ENCODE peak calls at places on chromosomes 3 and 15, in eight cellular contexts. One of them, this sample, is unnamed.

GRCh38 chr3:13628841-13629551 is 80.1 kb downstream of the FBLN2 start:
- DNase-seq in HFFc6: no peak
- DNase-seq in Karpas-422: no peak
- DNase-seq in brain microvascular endothelial cell: no peak
- DNase-seq in OCI-M1: no peak
- DNase-seq in NCI-H1092 treated with DMSO at 0.1 percent for 48 hours: no peak
- DNase-seq in cardiac septum: no peak
- DNase-seq in activated T-cell treated with anti-CD3 and anti-CD28 coated beads, Interleukin-2, amount 50 U/mL, for 72 hours: no peak
- DNase-seq in this sample: no peak

GRCh38 chr3:182954553-182954952 is 25.8 kb downstream of the DCUN1D1 start:
- DNase-seq in activated T-cell treated with anti-CD3 and anti-CD28 coated beads, Interleukin-2, amount 50 U/mL, for 72 hours: no peak
- DNase-seq in brain microvascular endothelial cell: no peak
- DNase-seq in OCI-M1: no peak
- DNase-seq in HFFc6: no peak
- DNase-seq in cardiac septum: no peak
- DNase-seq in Karpas-422: no peak
- DNase-seq in NCI-H1092 treated with DMSO at 0.1 percent for 48 hours: no peak
- DNase-seq in this sample: no peak

GRCh38 chr3:50170689-50171088 is 15.6 kb downstream of the SEMA3F start:
- DNase-seq in OCI-M1: peak
- DNase-seq in cardiac septum: peak
- DNase-seq in brain microvascular endothelial cell: peak
- DNase-seq in NCI-H1092 treated with DMSO at 0.1 percent for 48 hours: no peak
- DNase-seq in activated T-cell treated with anti-CD3 and anti-CD28 coated beads, Interleukin-2, amount 50 U/mL, for 72 hours: no peak
- DNase-seq in HFFc6: peak
- DNase-seq in Karpas-422: no peak
- DNase-seq in this sample: no peak

GRCh38 chr15:35349916-35350315 is 196.0 kb downstream of the DPH6 start:
- DNase-seq in Karpas-422: no peak
- DNase-seq in HFFc6: peak
- DNase-seq in NCI-H1092 treated with DMSO at 0.1 percent for 48 hours: no peak
- DNase-seq in brain microvascular endothelial cell: no peak
- DNase-seq in cardiac septum: no peak
- DNase-seq in activated T-cell treated with anti-CD3 and anti-CD28 coated beads, Interleukin-2, amount 50 U/mL, for 72 hours: no peak
- DNase-seq in OCI-M1: no peak
- DNase-seq in this sample: no peak

GRCh38 chr3:56233742-56234141 is 234.5 kb downstream of the ERC2 start:
- DNase-seq in NCI-H1092 treated with DMSO at 0.1 percent for 48 hours: no peak
- DNase-seq in activated T-cell treated with anti-CD3 and anti-CD28 coated beads, Interleukin-2, amount 50 U/mL, for 72 hours: no peak
- DNase-seq in Karpas-422: no peak
- DNase-seq in brain microvascular endothelial cell: no peak
- DNase-seq in OCI-M1: no peak
- DNase-seq in cardiac septum: no peak
- DNase-seq in HFFc6: no peak
- DNase-seq in this sample: no peak

GRCh38 chr15:94229591-94230365 is 1.6 kb upstream of the MCTP2 start:
- DNase-seq in cardiac septum: no peak
- DNase-seq in brain microvascular endothelial cell: no peak
- DNase-seq in NCI-H1092 treated with DMSO at 0.1 percent for 48 hours: no peak
- DNase-seq in HFFc6: no peak
- DNase-seq in Karpas-422: no peak
- DNase-seq in activated T-cell treated with anti-CD3 and anti-CD28 coated beads, Interleukin-2, amount 50 U/mL, for 72 hours: peak
- DNase-seq in OCI-M1: peak
- DNase-seq in this sample: peak

GRCh38 chr3:126522363-126522788 is 1.6 kb upstream of the CHST13 start:
- DNase-seq in brain microvascular endothelial cell: peak
- DNase-seq in NCI-H1092 treated with DMSO at 0.1 percent for 48 hours: peak
- DNase-seq in activated T-cell treated with anti-CD3 and anti-CD28 coated beads, Interleukin-2, amount 50 U/mL, for 72 hours: peak
- DNase-seq in HFFc6: peak
- DNase-seq in cardiac septum: peak
- DNase-seq in OCI-M1: peak
- DNase-seq in Karpas-422: peak
- DNase-seq in this sample: peak

GRCh38 chr3:134642445-134643149 is 8.2 kb downstream of the KY start:
- DNase-seq in OCI-M1: no peak
- DNase-seq in HFFc6: no peak
- DNase-seq in Karpas-422: no peak
- DNase-seq in cardiac septum: no peak
- DNase-seq in activated T-cell treated with anti-CD3 and anti-CD28 coated beads, Interleukin-2, amount 50 U/mL, for 72 hours: no peak
- DNase-seq in brain microvascular endothelial cell: no peak
- DNase-seq in NCI-H1092 treated with DMSO at 0.1 percent for 48 hours: no peak
- DNase-seq in this sample: no peak

GRCh38 chr15:28900041-28900891 is 14.5 kb downstream of the APBA2 start:
- DNase-seq in NCI-H1092 treated with DMSO at 0.1 percent for 48 hours: no peak
- DNase-seq in Karpas-422: no peak
- DNase-seq in activated T-cell treated with anti-CD3 and anti-CD28 coated beads, Interleukin-2, amount 50 U/mL, for 72 hours: no peak
- DNase-seq in brain microvascular endothelial cell: no peak
- DNase-seq in HFFc6: no peak
- DNase-seq in cardiac septum: no peak
- DNase-seq in OCI-M1: no peak
- DNase-seq in this sample: no peak

GRCh38 chr3:126511291-126511690 is 6.3 kb downstream of the UROC1 start:
- DNase-seq in activated T-cell treated with anti-CD3 and anti-CD28 coated beads, Interleukin-2, amount 50 U/mL, for 72 hours: no peak
- DNase-seq in cardiac septum: no peak
- DNase-seq in brain microvascular endothelial cell: no peak
- DNase-seq in Karpas-422: no peak
- DNase-seq in HFFc6: no peak
- DNase-seq in OCI-M1: no peak
- DNase-seq in NCI-H1092 treated with DMSO at 0.1 percent for 48 hours: no peak
- DNase-seq in this sample: no peak

GRCh38 chr3:72270072-72270611 is 485.2 kb upstream of the PROK2 start:
- DNase-seq in OCI-M1: peak
- DNase-seq in activated T-cell treated with anti-CD3 and anti-CD28 coated beads, Interleukin-2, amount 50 U/mL, for 72 hours: no peak
- DNase-seq in Karpas-422: no peak
- DNase-seq in brain microvascular endothelial cell: peak
- DNase-seq in NCI-H1092 treated with DMSO at 0.1 percent for 48 hours: no peak
- DNase-seq in cardiac septum: peak
- DNase-seq in HFFc6: peak
- DNase-seq in this sample: peak

GRCh38 chr15:44317423-44317822 is 28.9 kb downstream of the GOLM2 start:
- DNase-seq in brain microvascular endothelial cell: no peak
- DNase-seq in NCI-H1092 treated with DMSO at 0.1 percent for 48 hours: no peak
- DNase-seq in activated T-cell treated with anti-CD3 and anti-CD28 coated beads, Interleukin-2, amount 50 U/mL, for 72 hours: no peak
- DNase-seq in cardiac septum: no peak
- DNase-seq in OCI-M1: no peak
- DNase-seq in HFFc6: no peak
- DNase-seq in Karpas-422: no peak
- DNase-seq in this sample: no peak

GRCh38 chr15:66679657-66680108 is 22.4 kb upstream of the SMAD6 start:
- DNase-seq in OCI-M1: peak
- DNase-seq in Karpas-422: no peak
- DNase-seq in HFFc6: no peak
- DNase-seq in activated T-cell treated with anti-CD3 and anti-CD28 coated beads, Interleukin-2, amount 50 U/mL, for 72 hours: no peak
- DNase-seq in brain microvascular endothelial cell: peak
- DNase-seq in NCI-H1092 treated with DMSO at 0.1 percent for 48 hours: no peak
- DNase-seq in cardiac septum: peak
- DNase-seq in this sample: peak

GRCh38 chr3:115927210-115927609 is 303.9 kb downstream of the GAP43 start:
- DNase-seq in Karpas-422: no peak
- DNase-seq in HFFc6: no peak
- DNase-seq in brain microvascular endothelial cell: no peak
- DNase-seq in NCI-H1092 treated with DMSO at 0.1 percent for 48 hours: no peak
- DNase-seq in activated T-cell treated with anti-CD3 and anti-CD28 coated beads, Interleukin-2, amount 50 U/mL, for 72 hours: no peak
- DNase-seq in OCI-M1: peak
- DNase-seq in cardiac septum: no peak
- DNase-seq in this sample: no peak

GRCh38 chr15:73940061-73940981 is 14.1 kb downstream of the LOXL1 start:
- DNase-seq in activated T-cell treated with anti-CD3 and anti-CD28 coated beads, Interleukin-2, amount 50 U/mL, for 72 hours: no peak
- DNase-seq in NCI-H1092 treated with DMSO at 0.1 percent for 48 hours: no peak
- DNase-seq in OCI-M1: no peak
- DNase-seq in cardiac septum: no peak
- DNase-seq in HFFc6: no peak
- DNase-seq in brain microvascular endothelial cell: no peak
- DNase-seq in Karpas-422: no peak
- DNase-seq in this sample: no peak

GRCh38 chr3:138694287-138695007 is 85.9 kb downstream of the FAIM start:
- DNase-seq in cardiac septum: no peak
- DNase-seq in activated T-cell treated with anti-CD3 and anti-CD28 coated beads, Interleukin-2, amount 50 U/mL, for 72 hours: no peak
- DNase-seq in NCI-H1092 treated with DMSO at 0.1 percent for 48 hours: no peak
- DNase-seq in HFFc6: peak
- DNase-seq in brain microvascular endothelial cell: peak
- DNase-seq in OCI-M1: peak
- DNase-seq in Karpas-422: no peak
- DNase-seq in this sample: no peak

GRCh38 chr3:43882976-43883680 is 192.4 kb downstream of the ABHD5 start:
- DNase-seq in Karpas-422: no peak
- DNase-seq in activated T-cell treated with anti-CD3 and anti-CD28 coated beads, Interleukin-2, amount 50 U/mL, for 72 hours: no peak
- DNase-seq in HFFc6: no peak
- DNase-seq in brain microvascular endothelial cell: no peak
- DNase-seq in cardiac septum: peak
- DNase-seq in OCI-M1: no peak
- DNase-seq in NCI-H1092 treated with DMSO at 0.1 percent for 48 hours: no peak
- DNase-seq in this sample: no peak

GRCh38 chr3:159146856-159147255 is 345.0 kb downstream of the MFSD1 start:
- DNase-seq in OCI-M1: no peak
- DNase-seq in NCI-H1092 treated with DMSO at 0.1 percent for 48 hours: no peak
- DNase-seq in activated T-cell treated with anti-CD3 and anti-CD28 coated beads, Interleukin-2, amount 50 U/mL, for 72 hours: no peak
- DNase-seq in HFFc6: no peak
- DNase-seq in Karpas-422: no peak
- DNase-seq in brain microvascular endothelial cell: no peak
- DNase-seq in cardiac septum: no peak
- DNase-seq in this sample: no peak

GRCh38 chr3:188432826-188433525 is 279.0 kb downstream of the LPP start:
- DNase-seq in brain microvascular endothelial cell: peak
- DNase-seq in Karpas-422: no peak
- DNase-seq in OCI-M1: no peak
- DNase-seq in cardiac septum: no peak
- DNase-seq in HFFc6: peak
- DNase-seq in NCI-H1092 treated with DMSO at 0.1 percent for 48 hours: no peak
- DNase-seq in activated T-cell treated with anti-CD3 and anti-CD28 coated beads, Interleukin-2, amount 50 U/mL, for 72 hours: no peak
- DNase-seq in this sample: no peak

GRCh38 chr3:78879516-78879860 is 888.3 kb downstream of the ROBO1 start:
- DNase-seq in NCI-H1092 treated with DMSO at 0.1 percent for 48 hours: no peak
- DNase-seq in HFFc6: no peak
- DNase-seq in OCI-M1: no peak
- DNase-seq in cardiac septum: no peak
- DNase-seq in activated T-cell treated with anti-CD3 and anti-CD28 coated beads, Interleukin-2, amount 50 U/mL, for 72 hours: no peak
- DNase-seq in Karpas-422: no peak
- DNase-seq in brain microvascular endothelial cell: no peak
- DNase-seq in this sample: no peak

GRCh38 chr15:95996494-95996893 is 334.0 kb upstream of the NR2F2 start:
- DNase-seq in activated T-cell treated with anti-CD3 and anti-CD28 coated beads, Interleukin-2, amount 50 U/mL, for 72 hours: peak
- DNase-seq in HFFc6: no peak
- DNase-seq in OCI-M1: peak
- DNase-seq in Karpas-422: no peak
- DNase-seq in NCI-H1092 treated with DMSO at 0.1 percent for 48 hours: no peak
- DNase-seq in cardiac septum: no peak
- DNase-seq in brain microvascular endothelial cell: no peak
- DNase-seq in this sample: no peak

GRCh38 chr15:52858388-52859176 is 68.4 kb upstream of the ONECUT1 start:
- DNase-seq in activated T-cell treated with anti-CD3 and anti-CD28 coated beads, Interleukin-2, amount 50 U/mL, for 72 hours: no peak
- DNase-seq in cardiac septum: no peak
- DNase-seq in NCI-H1092 treated with DMSO at 0.1 percent for 48 hours: peak
- DNase-seq in brain microvascular endothelial cell: no peak
- DNase-seq in OCI-M1: no peak
- DNase-seq in Karpas-422: no peak
- DNase-seq in HFFc6: no peak
- DNase-seq in this sample: no peak

GRCh38 chr3:160105902-160106584 is 117.4 kb downstream of the IL12A start:
- DNase-seq in cardiac septum: no peak
- DNase-seq in Karpas-422: no peak
- DNase-seq in brain microvascular endothelial cell: no peak
- DNase-seq in activated T-cell treated with anti-CD3 and anti-CD28 coated beads, Interleukin-2, amount 50 U/mL, for 72 hours: no peak
- DNase-seq in HFFc6: no peak
- DNase-seq in NCI-H1092 treated with DMSO at 0.1 percent for 48 hours: no peak
- DNase-seq in OCI-M1: peak
- DNase-seq in this sample: no peak

GRCh38 chr3:63642488-63642887 is 10.0 kb upstream of the SNTN start:
- DNase-seq in OCI-M1: no peak
- DNase-seq in activated T-cell treated with anti-CD3 and anti-CD28 coated beads, Interleukin-2, amount 50 U/mL, for 72 hours: no peak
- DNase-seq in NCI-H1092 treated with DMSO at 0.1 percent for 48 hours: no peak
- DNase-seq in Karpas-422: no peak
- DNase-seq in cardiac septum: no peak
- DNase-seq in HFFc6: no peak
- DNase-seq in brain microvascular endothelial cell: no peak
- DNase-seq in this sample: no peak

GRCh38 chr3:123884258-123884831 is at the start of gene MYLK:
- DNase-seq in OCI-M1: no peak
- DNase-seq in cardiac septum: peak
- DNase-seq in Karpas-422: no peak
- DNase-seq in brain microvascular endothelial cell: peak
- DNase-seq in HFFc6: peak
- DNase-seq in NCI-H1092 treated with DMSO at 0.1 percent for 48 hours: peak
- DNase-seq in activated T-cell treated with anti-CD3 and anti-CD28 coated beads, Interleukin-2, amount 50 U/mL, for 72 hours: peak
- DNase-seq in this sample: peak

GRCh38 chr3:191376742-191377141 is 46.4 kb upstream of the UTS2B start:
- DNase-seq in NCI-H1092 treated with DMSO at 0.1 percent for 48 hours: no peak
- DNase-seq in HFFc6: peak
- DNase-seq in cardiac septum: no peak
- DNase-seq in brain microvascular endothelial cell: peak
- DNase-seq in activated T-cell treated with anti-CD3 and anti-CD28 coated beads, Interleukin-2, amount 50 U/mL, for 72 hours: no peak
- DNase-seq in OCI-M1: no peak
- DNase-seq in Karpas-422: no peak
- DNase-seq in this sample: no peak

GRCh38 chr15:63389902-63390301 is 8.3 kb upstream of the CA12 start:
- DNase-seq in Karpas-422: peak
- DNase-seq in NCI-H1092 treated with DMSO at 0.1 percent for 48 hours: peak
- DNase-seq in OCI-M1: no peak
- DNase-seq in activated T-cell treated with anti-CD3 and anti-CD28 coated beads, Interleukin-2, amount 50 U/mL, for 72 hours: no peak
- DNase-seq in brain microvascular endothelial cell: no peak
- DNase-seq in cardiac septum: peak
- DNase-seq in HFFc6: no peak
- DNase-seq in this sample: peak

GRCh38 chr3:58532794-58533220 is 4.2 kb downstream of the ACOX2 start:
- DNase-seq in Karpas-422: peak
- DNase-seq in brain microvascular endothelial cell: peak
- DNase-seq in cardiac septum: peak
- DNase-seq in activated T-cell treated with anti-CD3 and anti-CD28 coated beads, Interleukin-2, amount 50 U/mL, for 72 hours: peak
- DNase-seq in HFFc6: peak
- DNase-seq in NCI-H1092 treated with DMSO at 0.1 percent for 48 hours: peak
- DNase-seq in OCI-M1: peak
- DNase-seq in this sample: peak

GRCh38 chr15:44710236-44711088 is 661 bp downstream of the PATL2 start:
- DNase-seq in NCI-H1092 treated with DMSO at 0.1 percent for 48 hours: no peak
- DNase-seq in Karpas-422: peak
- DNase-seq in brain microvascular endothelial cell: peak
- DNase-seq in OCI-M1: peak
- DNase-seq in HFFc6: no peak
- DNase-seq in cardiac septum: peak
- DNase-seq in activated T-cell treated with anti-CD3 and anti-CD28 coated beads, Interleukin-2, amount 50 U/mL, for 72 hours: peak
- DNase-seq in this sample: peak

GRCh38 chr3:70580021-70580420 is 267.6 kb upstream of the MDFIC2 start:
- DNase-seq in brain microvascular endothelial cell: no peak
- DNase-seq in OCI-M1: no peak
- DNase-seq in activated T-cell treated with anti-CD3 and anti-CD28 coated beads, Interleukin-2, amount 50 U/mL, for 72 hours: no peak
- DNase-seq in NCI-H1092 treated with DMSO at 0.1 percent for 48 hours: no peak
- DNase-seq in cardiac septum: no peak
- DNase-seq in HFFc6: no peak
- DNase-seq in Karpas-422: no peak
- DNase-seq in this sample: no peak

GRCh38 chr15:73930790-73931281 is 4.6 kb downstream of the LOXL1 start:
- DNase-seq in Karpas-422: no peak
- DNase-seq in brain microvascular endothelial cell: no peak
- DNase-seq in NCI-H1092 treated with DMSO at 0.1 percent for 48 hours: no peak
- DNase-seq in cardiac septum: no peak
- DNase-seq in OCI-M1: no peak
- DNase-seq in HFFc6: peak
- DNase-seq in activated T-cell treated with anti-CD3 and anti-CD28 coated beads, Interleukin-2, amount 50 U/mL, for 72 hours: no peak
- DNase-seq in this sample: no peak

GRCh38 chr15:94327356-94327936 is 96.1 kb downstream of the MCTP2 start:
- DNase-seq in activated T-cell treated with anti-CD3 and anti-CD28 coated beads, Interleukin-2, amount 50 U/mL, for 72 hours: no peak
- DNase-seq in HFFc6: peak
- DNase-seq in NCI-H1092 treated with DMSO at 0.1 percent for 48 hours: peak
- DNase-seq in Karpas-422: peak
- DNase-seq in brain microvascular endothelial cell: peak
- DNase-seq in OCI-M1: peak
- DNase-seq in cardiac septum: no peak
- DNase-seq in this sample: peak

GRCh38 chr3:150254199-150254786 is 153.8 kb upstream of the TSC22D2 start:
- DNase-seq in brain microvascular endothelial cell: no peak
- DNase-seq in NCI-H1092 treated with DMSO at 0.1 percent for 48 hours: no peak
- DNase-seq in HFFc6: no peak
- DNase-seq in activated T-cell treated with anti-CD3 and anti-CD28 coated beads, Interleukin-2, amount 50 U/mL, for 72 hours: no peak
- DNase-seq in cardiac septum: no peak
- DNase-seq in OCI-M1: no peak
- DNase-seq in Karpas-422: no peak
- DNase-seq in this sample: no peak

GRCh38 chr15:60674704-60675405 is 195.9 kb upstream of the ICE2 start:
- DNase-seq in cardiac septum: no peak
- DNase-seq in Karpas-422: no peak
- DNase-seq in NCI-H1092 treated with DMSO at 0.1 percent for 48 hours: no peak
- DNase-seq in activated T-cell treated with anti-CD3 and anti-CD28 coated beads, Interleukin-2, amount 50 U/mL, for 72 hours: no peak
- DNase-seq in HFFc6: peak
- DNase-seq in brain microvascular endothelial cell: no peak
- DNase-seq in OCI-M1: no peak
- DNase-seq in this sample: no peak